ENCODE peak calls at places on chromosomes 4 and X, in six cellular contexts. S, G, A, C, D and F are unnamed samples.

GRCh38 chr4:125760956-125761355 is 446.2 kb downstream of the FAT4 start:
- DNase-seq in S (no peak), G (no peak), A (no peak), C (no peak), D (no peak), F (no peak)

GRCh38 chr4:53322696-53323095 is 43.2 kb downstream of the SCFD2 start:
- DNase-seq in S (no peak), G (no peak), A (no peak), C (no peak), D (no peak), F (no peak)

GRCh38 chr4:101229116-101229515 is 118.2 kb downstream of the PPP3CA start:
- DNase-seq in S (peak), G (no peak), A (no peak), C (no peak), D (peak), F (peak)

GRCh38 chrX:94435799-94436198 is 761.8 kb downstream of the FAM133A start:
- DNase-seq in S (no peak), G (no peak), A (no peak), C (no peak), D (no peak), F (no peak)

GRCh38 chr4:104811727-104812126 is 317.0 kb upstream of the CXXC4 start:
- DNase-seq in S (no peak), G (no peak), A (no peak), C (no peak), D (no peak), F (no peak)

GRCh38 chr4:40388248-40388647 is 53.1 kb downstream of the CHRNA9 start:
- DNase-seq in S (no peak), G (no peak), A (no peak), C (no peak), D (no peak), F (no peak)

GRCh38 chrX:45009371-45010000 is 136.5 kb downstream of the KDM6A start:
- DNase-seq in S (peak), G (no peak), A (no peak), C (peak), D (peak), F (no peak)

GRCh38 chr4:86011117-86011516 is 348.7 kb downstream of the MAPK10 start:
- DNase-seq in S (peak), G (no peak), A (no peak), C (peak), D (peak), F (peak)

GRCh38 chr4:38383646-38384121 is 280.3 kb upstream of the KLF3 start:
- DNase-seq in S (no peak), G (no peak), A (no peak), C (no peak), D (no peak), F (no peak)

GRCh38 chrX:40543661-40544328 is 37.0 kb upstream of the ATP6AP2 start:
- DNase-seq in S (peak), G (no peak), A (peak), C (peak), D (no peak), F (no peak)

GRCh38 chr4:174607792-174608191 is 85.5 kb upstream of the HPGD start:
- DNase-seq in S (no peak), G (no peak), A (no peak), C (no peak), D (no peak), F (no peak)

GRCh38 chr4:110124721-110125120 is 73.7 kb downstream of the ELOVL6 start:
- DNase-seq in S (no peak), G (no peak), A (no peak), C (no peak), D (no peak), F (no peak)

GRCh38 chr4:158535130-158535614 is 13.5 kb downstream of the RXFP1 start:
- DNase-seq in S (peak), G (no peak), A (no peak), C (peak), D (no peak), F (peak)

GRCh38 chr4:181701219-181701618 is 542.0 kb upstream of the TENM3 start:
- DNase-seq in S (no peak), G (no peak), A (no peak), C (no peak), D (no peak), F (no peak)

GRCh38 chrX:69987691-69988090 is 62.0 kb downstream of the AWAT2 start:
- DNase-seq in S (no peak), G (no peak), A (no peak), C (no peak), D (no peak), F (no peak)

GRCh38 chr4:149790172-149790907 is 25.3 kb downstream of the IQCM start:
- DNase-seq in S (no peak), G (no peak), A (no peak), C (peak), D (no peak), F (no peak)

GRCh38 chr4:78409612-78410202 is 141.9 kb upstream of the ANXA3 start:
- DNase-seq in S (no peak), G (no peak), A (peak), C (no peak), D (no peak), F (no peak)

GRCh38 chrX:12779534-12779933 is 11.7 kb upstream of the PRPS2 start:
- DNase-seq in S (no peak), G (no peak), A (no peak), C (no peak), D (no peak), F (no peak)

GRCh38 chr4:129223955-129224354 is 128.0 kb downstream of the C4orf33 start:
- DNase-seq in S (no peak), G (no peak), A (no peak), C (peak), D (no peak), F (no peak)

GRCh38 chr4:90030953-90031352 is 96.2 kb upstream of the CCSER1 start:
- DNase-seq in S (no peak), G (no peak), A (peak), C (peak), D (no peak), F (no peak)

GRCh38 chr4:183147191-183147590 is 48.1 kb downstream of the WWC2 start:
- DNase-seq in S (peak), G (no peak), A (no peak), C (peak), D (no peak), F (no peak)

GRCh38 chr4:159271857-159272256 is 169.0 kb downstream of the RAPGEF2 start:
- DNase-seq in S (no peak), G (no peak), A (no peak), C (no peak), D (no peak), F (no peak)

GRCh38 chr4:56330691-56331090 is 56.6 kb downstream of the AASDH start:
- DNase-seq in S (no peak), G (no peak), A (no peak), C (peak), D (no peak), F (no peak)

GRCh38 chr4:75995727-75996126 is 5.0 kb upstream of the SDAD1 start:
- DNase-seq in S (peak), G (no peak), A (no peak), C (peak), D (no peak), F (peak)

GRCh38 chr4:153075256-153075630 is 129.0 kb upstream of the TRIM2 start:
- DNase-seq in S (no peak), G (no peak), A (no peak), C (no peak), D (no peak), F (no peak)

GRCh38 chrX:81174286-81174685 is 27.4 kb downstream of the HMGN5 start:
- DNase-seq in S (peak), G (no peak), A (no peak), C (peak), D (no peak), F (no peak)

GRCh38 chr4:89715611-89716010 is 121.3 kb downstream of the SNCA start:
- DNase-seq in S (no peak), G (no peak), A (no peak), C (no peak), D (no peak), F (no peak)

GRCh38 chr4:143587703-143588102 is 74.2 kb downstream of the SMARCA5 start:
- DNase-seq in S (peak), G (no peak), A (no peak), C (peak), D (no peak), F (no peak)

GRCh38 chr4:167282171-167282864 is 48.0 kb upstream of the SPOCK3 start:
- DNase-seq in S (no peak), G (no peak), A (no peak), C (peak), D (no peak), F (no peak)

GRCh38 chr4:125620066-125620850 is 305.5 kb downstream of the FAT4 start:
- DNase-seq in S (peak), G (no peak), A (no peak), C (no peak), D (no peak), F (no peak)

GRCh38 chr4:168558587-168558986 is 61.7 kb downstream of the PALLD start:
- DNase-seq in S (peak), G (no peak), A (no peak), C (peak), D (no peak), F (no peak)

GRCh38 chrX:46791927-46792825 is 33.3 kb upstream of the SLC9A7 start:
- DNase-seq in S (peak), G (no peak), A (no peak), C (peak), D (peak), F (peak)

GRCh38 chr4:11497212-11497806 is 68.6 kb upstream of the HS3ST1 start:
- DNase-seq in S (no peak), G (no peak), A (no peak), C (peak), D (no peak), F (no peak)

GRCh38 chr4:99021386-99021785 is 25.9 kb downstream of the METAP1 start:
- DNase-seq in S (no peak), G (no peak), A (no peak), C (no peak), D (no peak), F (no peak)

GRCh38 chr4:126733301-126733700 is 899.5 kb upstream of the INTU start:
- DNase-seq in S (peak), G (no peak), A (no peak), C (no peak), D (no peak), F (no peak)

GRCh38 chr4:97103252-97103651 is 1040.0 kb downstream of the STPG2 start:
- DNase-seq in S (no peak), G (no peak), A (no peak), C (no peak), D (no peak), F (no peak)

GRCh38 chr4:127249066-127249766 is 383.5 kb upstream of the INTU start:
- DNase-seq in S (peak), G (no peak), A (no peak), C (peak), D (no peak), F (peak)

GRCh38 chr4:152539556-152540292 is 3.8 kb upstream of the FBXW7 start:
- DNase-seq in S (no peak), G (no peak), A (no peak), C (no peak), D (no peak), F (no peak)

GRCh38 chr4:146124023-146124680 is 51.4 kb upstream of the LSM6 start:
- DNase-seq in S (peak), G (no peak), A (no peak), C (no peak), D (no peak), F (no peak)